ENCODE peak calls at places on chromosomes 1 and 21, in eight cellular contexts. P is uterus, E is lower lobe of right lung, W is sigmoid colon, D is NB4, X is PC-9, Y is GM13977, F is MM.1S. J is an unnamed sample.

GRCh38 chr1:2603521-2604155 is 17.1 kb downstream of the PRXL2B start:
- DNase-seq in D (no peak), W (no peak), E (no peak), F (no peak), P (no peak), Y (no peak), X (no peak), J (peak)

GRCh38 chr21:39452965-39453332 is 1.2 kb downstream of the SH3BGR start:
- DNase-seq in W (no peak), D (no peak), X (no peak), P (no peak), E (no peak), Y (no peak), F (no peak), J (no peak)

GRCh38 chr1:8871539-8871935 is 6.9 kb downstream of the ENO1 start:
- DNase-seq in F (no peak), D (no peak), P (no peak), E (no peak), W (no peak), Y (no peak), X (no peak), J (no peak)

GRCh38 chr21:36678538-36678937 is 20.4 kb upstream of the SIM2 start:
- DNase-seq in E (no peak), X (peak), W (no peak), P (no peak), Y (no peak), D (no peak), F (no peak), J (no peak)

GRCh38 chr1:183363967-183364366 is 54.2 kb downstream of the NMNAT2 start:
- DNase-seq in D (peak), X (peak), E (no peak), P (no peak), Y (no peak), W (no peak), F (no peak), J (no peak)

GRCh38 chr1:37477198-37477931 is 3.0 kb downstream of the ZC3H12A start:
- DNase-seq in F (peak), D (peak), W (no peak), X (peak), P (no peak), Y (peak), E (peak), J (peak)

GRCh38 chr21:38780879-38781278 is 24.9 kb upstream of the ETS2 start:
- DNase-seq in Y (peak), E (no peak), W (no peak), F (peak), X (no peak), P (no peak), D (no peak), J (no peak)

GRCh38 chr1:78464449-78464891 is 26.3 kb upstream of the PTGFR start:
- DNase-seq in P (no peak), F (no peak), Y (no peak), W (no peak), E (no peak), X (no peak), D (peak), J (no peak)

GRCh38 chr1:90561384-90561783 is 155.7 kb downstream of the BARHL2 start:
- DNase-seq in F (no peak), X (no peak), P (no peak), D (no peak), Y (no peak), E (no peak), W (no peak), J (no peak)

GRCh38 chr1:89959719-89960118 is 35.2 kb upstream of the ZNF326 start:
- DNase-seq in D (no peak), P (no peak), Y (no peak), X (no peak), F (no peak), W (no peak), E (no peak), J (no peak)

GRCh38 chr21:39098696-39099111 is 84.5 kb downstream of the PSMG1 start:
- DNase-seq in E (no peak), X (no peak), P (no peak), W (no peak), F (no peak), Y (no peak), D (no peak), J (no peak)

GRCh38 chr1:56570924-56571372 is 8.4 kb downstream of the PLPP3 start:
- DNase-seq in E (no peak), P (no peak), F (no peak), D (no peak), X (peak), Y (no peak), W (no peak), J (no peak)

GRCh38 chr1:184595609-184596008 is 159.0 kb downstream of the EDEM3 start:
- DNase-seq in F (no peak), P (no peak), E (no peak), Y (no peak), X (no peak), W (no peak), D (peak), J (no peak)

GRCh38 chr1:172397221-172397620 is 23.3 kb upstream of the C1orf105 start:
- DNase-seq in X (no peak), F (no peak), P (no peak), W (no peak), Y (peak), E (no peak), D (no peak), J (no peak)

GRCh38 chr21:45078877-45079281 is 4.5 kb downstream of the ADARB1 start:
- DNase-seq in P (no peak), X (no peak), F (no peak), E (no peak), D (peak), Y (no peak), W (peak), J (no peak)

GRCh38 chr1:27070390-27071048 is 57.9 kb upstream of the TENT5B start:
- DNase-seq in P (no peak), F (peak), D (no peak), W (no peak), Y (no peak), X (no peak), E (no peak), J (peak)

GRCh38 chr1:218661411-218661810 is 316.3 kb downstream of the TGFB2 start:
- DNase-seq in D (no peak), F (no peak), E (no peak), W (no peak), Y (no peak), P (no peak), X (no peak), J (no peak)

GRCh38 chr21:17334478-17334877 is 178.4 kb upstream of the CXADR start:
- DNase-seq in P (no peak), W (no peak), X (no peak), E (no peak), D (no peak), Y (no peak), F (no peak), J (no peak)

GRCh38 chr1:53016705-53017104 is 45.3 kb upstream of the PODN start:
- DNase-seq in E (no peak), P (no peak), F (no peak), Y (no peak), W (no peak), X (no peak), D (no peak), J (no peak)

GRCh38 chr1:166164995-166165660 is 1.7 kb downstream of the FAM78B start:
- DNase-seq in E (peak), X (no peak), F (peak), D (no peak), Y (peak), P (peak), W (peak), J (peak)

GRCh38 chr1:47232187-47232874 is at the start of gene TAL1:
- DNase-seq in X (no peak), Y (no peak), E (peak), P (no peak), D (peak), F (no peak), W (no peak), J (no peak)

GRCh38 chr1:15033264-15033663 is 120.3 kb upstream of the TMEM51 start:
- DNase-seq in P (no peak), Y (no peak), D (no peak), W (no peak), X (no peak), F (no peak), E (no peak), J (no peak)

GRCh38 chr1:179091691-179092165 is 9.9 kb downstream of the TOR3A start:
- DNase-seq in W (peak), D (peak), Y (no peak), F (no peak), P (peak), X (no peak), E (peak), J (peak)

GRCh38 chr21:32021319-32022027 is 148.7 kb downstream of the HUNK start:
- DNase-seq in X (no peak), E (peak), W (peak), P (peak), D (no peak), F (no peak), Y (no peak), J (no peak)

GRCh38 chr1:46442317-46443161 is 47.1 kb upstream of the DMBX1 start:
- DNase-seq in W (peak), P (peak), F (peak), X (peak), E (peak), D (peak), Y (peak), J (peak)

GRCh38 chr1:224726783-224727182 is 110.7 kb downstream of the CNIH3 start:
- DNase-seq in P (peak), Y (no peak), X (peak), E (peak), W (peak), D (peak), F (no peak), J (no peak)

GRCh38 chr21:23921670-23922418 is 1685.4 kb downstream of the MRPL39 start:
- DNase-seq in Y (no peak), X (no peak), F (peak), P (no peak), D (no peak), E (no peak), W (no peak), J (no peak)

GRCh38 chr1:109251277-109252166 is 2.2 kb downstream of the CELSR2 start:
- DNase-seq in F (no peak), W (no peak), P (no peak), X (no peak), D (no peak), Y (no peak), E (no peak), J (peak)

GRCh38 chr1:3879099-3879498 is 21.0 kb downstream of the C1orf174 start:
- DNase-seq in W (no peak), E (peak), D (no peak), P (no peak), X (no peak), F (no peak), Y (no peak), J (no peak)

GRCh38 chr1:181124206-181124825 is 35.8 kb downstream of the IER5 start:
- DNase-seq in X (no peak), D (peak), F (no peak), Y (no peak), W (no peak), P (no peak), E (no peak), J (no peak)

GRCh38 chr1:50562106-50562505 is 138.9 kb upstream of the DMRTA2 start:
- DNase-seq in Y (no peak), W (no peak), P (no peak), D (no peak), E (no peak), F (no peak), X (no peak), J (no peak)

DNA sequence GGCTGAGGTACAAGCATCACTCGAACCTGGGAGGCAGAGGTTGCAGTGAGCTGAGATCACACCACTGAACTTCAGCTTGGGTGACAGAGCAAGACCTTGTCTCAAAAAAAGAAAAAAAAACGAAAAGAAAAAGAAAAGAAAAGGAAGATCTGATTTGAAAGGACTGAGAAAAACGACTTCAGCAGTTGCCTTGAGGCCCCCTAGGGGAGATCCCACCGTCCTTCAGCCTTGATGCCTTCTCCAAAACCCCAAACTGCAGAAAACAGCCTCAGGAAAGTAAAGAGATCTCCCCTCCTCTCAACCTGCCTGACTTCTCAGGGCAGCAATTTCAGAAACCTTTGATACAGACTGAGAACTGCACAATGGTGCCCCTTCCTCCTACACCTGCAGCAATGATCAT is 50.9 kb upstream of the BCAR3 start:
- DNase-seq in E (no peak), F (no peak), D (no peak), Y (no peak), W (no peak), P (no peak), X (no peak), J (no peak)
- TF ChIP-seq CTCF in E (peak), F (no peak), D (peak), Y (peak), W (no peak), P (no peak), X (peak), J (no peak)

GRCh38 chr1:115764541-115764940 is 4.0 kb downstream of the CASQ2 start:
- DNase-seq in P (no peak), E (no peak), F (no peak), D (peak), Y (no peak), W (no peak), X (peak), J (no peak)
- TF ChIP-seq CTCF in P (no peak), E (peak), F (peak), D (peak), Y (peak), W (peak), X (peak), J (peak)

GRCh38 chr1:207579436-207579799 is 65.5 kb upstream of the CR1L start:
- DNase-seq in E (peak), X (no peak), Y (peak), P (no peak), D (peak), F (peak), W (no peak), J (no peak)
- TF ChIP-seq CTCF in E (peak), X (peak), Y (peak), P (peak), D (peak), F (peak), W (peak), J (peak)

GRCh38 chr1:226912587-226913176 is 27.4 kb upstream of the COQ8A start:
- DNase-seq in F (peak), D (peak), E (peak), W (peak), P (peak), Y (peak), X (no peak), J (no peak)
- TF ChIP-seq CTCF in F (peak), D (peak), E (peak), W (peak), P (peak), Y (peak), X (no peak), J (peak)

GRCh38 chr1:13543927-13544556 is 30.2 kb upstream of the LRRC38 start:
- DNase-seq in W (peak), F (no peak), E (peak), D (no peak), P (no peak), X (no peak), Y (no peak), J (no peak)
- TF ChIP-seq CTCF in W (peak), F (no peak), E (peak), D (no peak), P (peak), X (no peak), Y (peak), J (peak)

GRCh38 chr1:21955058-21955457 is 17.9 kb upstream of the HSPG2 start:
- DNase-seq in X (no peak), P (peak), E (peak), F (no peak), Y (no peak), D (no peak), W (peak), J (no peak)

GRCh38 chr1:21951576-21951870 is 14.4 kb upstream of the HSPG2 start:
- DNase-seq in F (no peak), Y (no peak), E (no peak), P (no peak), W (no peak), X (no peak), D (no peak), J (no peak)

GRCh38 chr1:21955474-21956281 is 18.6 kb upstream of the HSPG2 start:
- DNase-seq in F (no peak), E (no peak), D (peak), W (peak), X (no peak), Y (no peak), P (peak), J (no peak)

GRCh38 chr1:21950734-21951575 is 13.8 kb upstream of the HSPG2 start:
- DNase-seq in Y (no peak), W (no peak), D (no peak), X (no peak), E (no peak), P (no peak), F (no peak), J (peak)

GRCh38 chr1:21952806-21953514 is 15.8 kb upstream of the HSPG2 start:
- DNase-seq in D (no peak), W (no peak), E (no peak), Y (no peak), F (no peak), P (no peak), X (no peak), J (no peak)
- TF ChIP-seq CTCF in D (no peak), W (no peak), E (no peak), Y (no peak), F (no peak), P (no peak), X (no peak), J (no peak)

DNA sequence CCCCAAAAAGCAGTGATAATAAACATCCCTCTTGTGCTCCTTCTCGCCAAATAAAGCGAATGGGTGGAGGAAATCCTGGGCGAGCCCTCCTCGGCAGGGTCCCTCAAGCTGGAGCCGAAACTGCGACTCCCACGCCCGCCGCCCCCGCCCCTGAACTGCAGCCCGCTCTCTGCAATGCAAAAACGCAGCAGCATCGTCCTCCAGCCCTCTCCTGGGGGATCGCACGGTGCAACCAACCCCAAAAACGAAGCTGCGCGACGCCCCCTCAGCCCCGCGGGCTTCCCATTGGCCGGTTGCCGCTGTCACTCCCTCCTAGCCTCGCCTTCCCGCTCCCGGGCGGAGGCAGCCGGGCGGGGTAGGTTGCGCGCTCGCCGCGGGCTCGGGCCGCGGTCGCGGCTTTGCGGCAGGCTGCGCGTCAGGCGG is at the start of gene TMCC2:
- DNase-seq in Y (peak), E (peak), F (peak), X (peak), D (peak), P (peak), W (peak), J (peak)
- TF ChIP-seq CTCF in Y (no peak), E (no peak), F (no peak), X (no peak), D (no peak), P (no peak), W (no peak), J (no peak)

DNA sequence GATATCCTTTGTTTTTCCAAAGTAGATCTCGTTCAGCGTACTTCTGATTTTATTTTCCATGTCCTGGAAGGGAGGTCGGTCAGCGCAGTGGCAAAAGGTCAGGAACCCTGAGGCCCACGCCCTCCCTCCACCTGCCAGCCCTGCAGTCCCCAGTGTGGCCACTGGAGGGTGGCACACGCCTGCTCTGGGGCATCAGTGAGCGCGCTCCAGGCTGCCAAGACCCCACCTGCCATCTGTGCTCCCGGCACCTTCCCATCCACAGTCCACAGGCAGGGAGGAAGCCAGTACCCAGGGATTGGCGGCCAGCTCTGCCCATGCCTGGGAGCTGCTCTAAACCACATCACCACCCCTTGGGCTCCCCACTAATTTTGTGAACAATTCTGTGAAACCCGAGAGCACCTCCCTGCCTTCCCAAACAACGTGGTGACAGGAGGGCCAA is 32.3 kb downstream of the SLC66A1 start:
- DNase-seq in X (no peak), W (peak), D (peak), P (peak), Y (peak), E (peak), F (no peak), J (peak)
- TF ChIP-seq CTCF in X (peak), W (peak), D (peak), P (peak), Y (peak), E (peak), F (peak), J (peak)

J was measured in kidney.